ENCODE peak calls at places on chromosomes 4 and X, in nine cellular contexts. A, H, S, W, D, C, J, Q and O are unnamed samples.

GRCh38 chr4:1576200-1576960 is 107.7 kb downstream of the FAM53A start:
- DNase-seq in A (no peak), H (no peak), S (no peak), W (peak), D (no peak), C (no peak), J (no peak), Q (no peak), O (no peak)

GRCh38 chr4:83179205-83179604 is 64.7 kb upstream of the PLAC8 start:
- DNase-seq in A (no peak), H (no peak), S (no peak), W (no peak), D (no peak), C (no peak), J (no peak), Q (no peak), O (no peak)

GRCh38 chrX:44953734-44954502 is 80.9 kb downstream of the KDM6A start:
- DNase-seq in A (no peak), H (peak), S (no peak), W (no peak), D (no peak), C (no peak), J (no peak), Q (no peak), O (no peak)

GRCh38 chrX:123603516-123603915 is 129.3 kb downstream of the THOC2 start:
- DNase-seq in A (no peak), H (no peak), S (no peak), W (no peak), D (no peak), C (no peak), J (no peak), Q (no peak), O (no peak)

GRCh38 chr4:7189475-7190277 is 2.7 kb upstream of the SORCS2 start:
- DNase-seq in A (no peak), H (peak), S (no peak), W (no peak), D (no peak), C (no peak), J (peak), Q (no peak), O (no peak)

GRCh38 chr4:1491630-1492457 is 85.6 kb upstream of the NKX1-1 start:
- DNase-seq in A (no peak), H (no peak), S (no peak), W (no peak), D (no peak), C (no peak), J (no peak), Q (no peak), O (no peak)

GRCh38 chr4:122639181-122639580 is 18.3 kb upstream of the IL21 start:
- DNase-seq in A (peak), H (peak), S (no peak), W (no peak), D (no peak), C (no peak), J (no peak), Q (no peak), O (no peak)

GRCh38 chr4:1720163-1720983 is 750 bp downstream of the TMEM129 start:
- DNase-seq in A (no peak), H (no peak), S (peak), W (peak), D (peak), C (peak), J (peak), Q (peak), O (peak)

GRCh38 chrX:19513383-19513782 is 1.9 kb downstream of the MAP3K15 start:
- DNase-seq in A (peak), H (peak), S (peak), W (no peak), D (no peak), C (no peak), J (no peak), Q (no peak), O (no peak)

GRCh38 chr4:175127314-175127713 is 209.2 kb downstream of the ADAM29 start:
- DNase-seq in A (peak), H (peak), S (peak), W (no peak), D (no peak), C (peak), J (no peak), Q (no peak), O (no peak)

GRCh38 chr4:1092983-1093361 is 20.4 kb downstream of the RNF212 start:
- DNase-seq in A (no peak), H (no peak), S (no peak), W (no peak), D (no peak), C (no peak), J (no peak), Q (no peak), O (no peak)

GRCh38 chrX:121308276-121308805 is 260.9 kb downstream of the GLUD2 start:
- DNase-seq in A (peak), H (peak), S (peak), W (no peak), D (no peak), C (peak), J (peak), Q (peak), O (no peak)
- TF ChIP-seq CTCF in A (peak), H (peak), S (peak), W (peak), D (peak), C (peak), J (peak), Q (peak), O (no peak)

GRCh38 chrX:127037179-127037578 is 217.7 kb downstream of the PRR32 start:
- DNase-seq in A (no peak), H (peak), S (no peak), W (no peak), D (no peak), C (no peak), J (no peak), Q (no peak), O (no peak)

DNA sequence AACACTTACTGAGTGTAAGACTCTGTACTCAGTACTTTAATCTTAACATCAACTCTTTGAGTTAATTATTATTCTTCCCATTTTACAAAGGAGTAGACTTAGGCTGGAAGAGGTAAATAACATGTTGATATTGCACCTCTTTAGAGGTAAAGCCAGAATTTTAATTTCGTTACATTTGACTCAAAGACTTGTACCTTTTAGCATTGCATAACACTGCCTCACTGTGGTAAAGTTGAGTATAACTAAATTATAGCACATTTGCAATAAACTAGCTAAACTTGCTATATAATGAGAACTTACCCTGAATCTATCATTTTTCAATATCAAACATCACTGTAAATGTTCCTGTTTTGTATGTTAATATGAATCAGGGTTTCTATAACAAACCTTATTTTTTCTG is 218.5 kb downstream of the PRR32 start:
- DNase-seq in A (peak), H (peak), S (no peak), W (no peak), D (no peak), C (no peak), J (no peak), Q (no peak), O (no peak)
- TF ChIP-seq CTCF in A (no peak), H (peak), S (no peak), W (no peak), D (peak), C (no peak), J (peak), Q (no peak), O (no peak)

GRCh38 chrX:72046447-72046846 is 85.3 kb downstream of the RTL5 start:
- DNase-seq in A (no peak), H (peak), S (no peak), W (no peak), D (no peak), C (no peak), J (no peak), Q (no peak), O (no peak)

GRCh38 chrX:72050011-72050410 is 81.7 kb downstream of the RTL5 start:
- DNase-seq in A (no peak), H (no peak), S (no peak), W (no peak), D (no peak), C (no peak), J (no peak), Q (no peak), O (no peak)

GRCh38 chrX:72045552-72046277 is 86.0 kb downstream of the RTL5 start:
- DNase-seq in A (peak), H (peak), S (no peak), W (no peak), D (no peak), C (peak), J (no peak), Q (no peak), O (no peak)

GRCh38 chrX:72051589-72051988 is 80.1 kb downstream of the RTL5 start:
- DNase-seq in A (no peak), H (no peak), S (no peak), W (no peak), D (no peak), C (no peak), J (no peak), Q (no peak), O (no peak)

DNA sequence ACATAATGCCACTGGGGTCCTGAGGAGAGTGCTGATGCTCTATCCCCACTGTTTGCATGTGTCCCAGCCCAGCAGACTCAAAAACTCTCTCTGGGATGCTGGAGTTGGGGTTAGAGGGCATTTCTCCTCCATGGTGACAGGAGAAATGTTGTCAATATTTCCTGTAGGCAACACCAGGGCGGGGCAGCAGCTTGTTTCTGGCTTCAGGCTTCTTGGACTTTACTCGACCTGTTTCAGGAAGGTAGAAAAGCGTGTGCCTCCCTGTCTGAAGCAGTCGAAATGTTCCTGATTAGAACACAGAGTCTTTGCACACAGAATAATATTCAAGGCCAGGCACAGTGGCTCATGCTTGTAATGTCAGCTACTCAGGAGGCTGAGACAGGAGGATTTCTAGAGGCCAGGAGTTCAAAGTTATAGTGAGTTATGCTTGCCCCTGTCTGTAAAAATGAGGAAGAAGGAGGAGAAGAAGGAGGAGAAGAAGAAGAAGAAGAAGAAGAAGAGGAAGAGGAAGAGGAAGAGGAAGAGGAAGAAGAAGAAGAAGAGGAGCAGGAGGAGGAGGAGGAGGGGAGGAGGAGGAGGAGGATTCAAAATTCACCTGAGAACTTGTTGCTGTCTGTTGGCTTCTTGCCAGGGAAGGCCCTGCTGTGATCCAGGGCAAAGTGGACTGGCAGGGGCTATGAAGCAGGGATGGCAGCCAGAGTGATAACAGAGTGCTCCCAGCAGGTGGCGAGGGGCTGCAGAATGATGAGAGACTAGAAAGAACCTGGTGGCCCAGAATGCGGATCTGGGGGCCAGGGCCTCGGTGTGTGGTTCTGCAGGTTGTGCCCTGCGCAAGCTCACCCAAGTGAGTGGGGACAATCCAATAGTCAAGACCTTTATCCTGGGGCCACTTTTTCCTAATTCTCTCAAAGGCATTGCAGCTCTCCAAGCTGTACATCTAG is 82.9 kb downstream of the RTL5 start:
- DNase-seq in A (no peak), H (peak), S (no peak), W (no peak), D (no peak), C (no peak), J (no peak), Q (no peak), O (peak)
- TF ChIP-seq CTCF in A (no peak), H (peak), S (no peak), W (no peak), D (no peak), C (no peak), J (no peak), Q (no peak), O (no peak)

DNA sequence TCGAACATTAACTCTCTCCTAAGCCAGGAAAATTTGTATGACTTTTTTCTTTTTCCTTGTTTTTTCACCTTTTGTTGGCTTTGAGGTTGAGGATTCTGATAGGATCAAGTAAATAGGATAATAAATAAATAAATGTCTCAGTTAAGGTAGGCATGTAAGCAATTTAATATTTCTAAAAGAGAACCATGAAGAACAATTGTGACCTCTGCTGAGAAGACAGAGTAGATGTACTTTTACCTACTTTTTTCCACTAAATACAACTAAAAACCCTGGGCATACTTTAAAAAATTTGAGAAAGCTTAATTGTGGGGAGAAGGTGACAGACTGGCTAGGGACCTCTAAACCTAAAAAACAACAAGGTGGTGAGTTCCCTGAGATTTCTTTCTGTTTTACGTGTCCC is 31.6 kb upstream of the CLNK start:
- DNase-seq in A (no peak), H (no peak), S (peak), W (no peak), D (no peak), C (peak), J (no peak), Q (no peak), O (no peak)
- TF ChIP-seq CTCF in A (no peak), H (no peak), S (no peak), W (no peak), D (no peak), C (peak), J (peak), Q (no peak), O (no peak)

DNA sequence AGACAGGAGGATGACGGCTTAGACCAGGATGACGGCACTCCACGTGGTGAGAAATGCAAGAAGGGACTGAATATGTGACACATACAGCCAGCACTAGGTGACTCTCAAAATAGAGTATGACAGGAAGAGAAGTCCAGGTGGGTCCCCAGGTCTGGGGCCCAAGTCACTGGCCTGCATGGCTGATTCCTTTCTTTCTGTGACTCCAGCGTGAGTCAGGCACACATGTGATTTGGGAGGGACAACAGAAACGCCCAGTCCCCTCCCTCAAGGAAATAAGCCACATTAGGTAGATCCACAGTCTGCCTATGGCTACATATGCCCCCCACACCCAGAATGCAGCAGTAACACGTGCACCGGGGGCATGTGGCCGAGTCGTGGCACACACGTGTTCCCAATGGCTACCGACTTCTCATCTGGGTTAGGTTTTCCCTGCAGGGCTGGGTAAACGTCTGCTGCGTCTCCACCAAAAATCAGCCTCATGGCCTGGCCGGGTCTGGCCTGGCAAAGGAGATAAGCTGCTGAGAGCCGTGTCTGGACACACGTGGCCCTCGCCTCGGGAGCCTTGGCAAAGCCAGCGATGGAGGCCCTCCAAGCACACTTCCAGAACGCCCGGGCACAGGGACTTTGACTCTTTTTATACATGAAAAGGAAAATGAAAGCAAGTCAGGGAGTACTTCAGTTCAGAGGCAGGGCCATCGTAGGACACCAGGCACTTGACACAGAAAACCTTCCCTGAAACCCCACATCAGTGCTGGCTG is 19.3 kb downstream of the SEL1L3 start:
- DNase-seq in A (peak), H (peak), S (no peak), W (no peak), D (no peak), C (no peak), J (no peak), Q (peak), O (no peak)
- TF ChIP-seq CTCF in A (no peak), H (no peak), S (no peak), W (no peak), D (no peak), C (no peak), J (no peak), Q (no peak), O (no peak)